ENCODE peak calls at places on chromosome 14, in seven cellular contexts. Z is H1, V is IMR-90, N is K562, R is A549, E is GM12878, I is HepG2. L is an unnamed sample.

GRCh38 chr14:105315211-105315721 is 718 bp downstream of the PACS2 start:
- DNase-seq in Z (peak; percentile 73), V (no peak), N (no peak), R (peak; percentile 35), E (no peak), I (peak; percentile 41), L (peak; percentile 27)

GRCh38 chr14:89303452-89304435 is 113.3 kb downstream of the FOXN3 start:
- DNase-seq in Z (no peak), V (peak; percentile 95), N (no peak), R (no peak), E (peak; percentile 76), I (peak; percentile 12), L (no peak)

GRCh38 chr14:104306450-104307040 is 168.2 kb downstream of the KIF26A start:
- DNase-seq in Z (no peak), V (no peak), N (no peak), R (no peak), E (no peak), I (no peak), L (no peak)

GRCh38 chr14:74141703-74142102 is 56.9 kb downstream of the LIN52 start:
- DNase-seq in Z (no peak), V (no peak), N (no peak), R (no peak), E (no peak), I (peak; percentile 57), L (no peak)

GRCh38 chr14:92589213-92589852 is 75.8 kb downstream of the RIN3 start:
- DNase-seq in Z (no peak), V (peak; percentile 52), N (no peak), R (peak; percentile 42), E (no peak), I (peak; percentile 34), L (no peak)

GRCh38 chr14:43894534-43894933 is 612.5 kb downstream of the FSCB start:
- DNase-seq in Z (no peak), V (peak; percentile 0), N (peak; percentile 18), R (peak; percentile 17), E (no peak), I (no peak), L (peak; percentile 7)

GRCh38 chr14:63857467-63858030 is 4.7 kb downstream of the SYNE2 start:
- DNase-seq in Z (no peak), V (no peak), N (no peak), R (no peak), E (no peak), I (no peak), L (no peak)

GRCh38 chr14:103366741-103367140 is 18.5 kb upstream of the MARK3 start:
- DNase-seq in Z (no peak), V (no peak), N (no peak), R (no peak), E (no peak), I (no peak), L (no peak)

GRCh38 chr14:101405171-101405883 is 156.0 kb upstream of the DIO3 start:
- DNase-seq in Z (no peak), V (peak; percentile 69), N (no peak), R (peak; percentile 29), E (no peak), I (no peak), L (no peak)

GRCh38 chr14:54333511-54333910 is 63.3 kb upstream of the CDKN3 start:
- DNase-seq in Z (no peak), V (no peak), N (no peak), R (no peak), E (no peak), I (no peak), L (no peak)

GRCh38 chr14:89429206-89430091 is 12.4 kb upstream of the FOXN3 start:
- DNase-seq in Z (no peak), V (peak; percentile 19), N (no peak), R (no peak), E (no peak), I (no peak), L (no peak)

GRCh38 chr14:90522585-90523191 is 125.9 kb downstream of the CALM1 start:
- DNase-seq in Z (no peak), V (no peak), N (no peak), R (no peak), E (no peak), I (no peak), L (no peak)

GRCh38 chr14:100443643-100444042 is 120.5 kb downstream of the SLC25A47 start:
- DNase-seq in Z (no peak), V (peak; percentile 41), N (no peak), R (no peak), E (no peak), I (no peak), L (no peak)

GRCh38 chr14:53310412-53310811 is 157.3 kb upstream of the DDHD1 start:
- DNase-seq in Z (no peak), V (no peak), N (no peak), R (no peak), E (no peak), I (no peak), L (no peak)

GRCh38 chr14:100568164-100568997 is 18.8 kb downstream of the BEGAIN start:
- DNase-seq in Z (peak; percentile 68), V (no peak), N (peak; percentile 17), R (no peak), E (no peak), I (no peak), L (no peak)

GRCh38 chr14:63800651-63801385 is 52.0 kb upstream of the SYNE2 start:
- DNase-seq in Z (no peak), V (no peak), N (no peak), R (no peak), E (no peak), I (no peak), L (no peak)

GRCh38 chr14:31387091-31387490 is 33.3 kb downstream of the HEATR5A start:
- DNase-seq in Z (no peak), V (no peak), N (no peak), R (no peak), E (no peak), I (no peak), L (no peak)

GRCh38 chr14:31382221-31382620 is 38.1 kb downstream of the HEATR5A start:
- DNase-seq in Z (no peak), V (no peak), N (no peak), R (no peak), E (no peak), I (no peak), L (no peak)

GRCh38 chr14:31389947-31390346 is 30.4 kb downstream of the HEATR5A start:
- DNase-seq in Z (no peak), V (no peak), N (no peak), R (no peak), E (no peak), I (no peak), L (no peak)

GRCh38 chr14:31388687-31389413 is 31.5 kb downstream of the HEATR5A start:
- DNase-seq in Z (no peak), V (peak; percentile 41), N (no peak), R (no peak), E (no peak), I (no peak), L (no peak)

DNA sequence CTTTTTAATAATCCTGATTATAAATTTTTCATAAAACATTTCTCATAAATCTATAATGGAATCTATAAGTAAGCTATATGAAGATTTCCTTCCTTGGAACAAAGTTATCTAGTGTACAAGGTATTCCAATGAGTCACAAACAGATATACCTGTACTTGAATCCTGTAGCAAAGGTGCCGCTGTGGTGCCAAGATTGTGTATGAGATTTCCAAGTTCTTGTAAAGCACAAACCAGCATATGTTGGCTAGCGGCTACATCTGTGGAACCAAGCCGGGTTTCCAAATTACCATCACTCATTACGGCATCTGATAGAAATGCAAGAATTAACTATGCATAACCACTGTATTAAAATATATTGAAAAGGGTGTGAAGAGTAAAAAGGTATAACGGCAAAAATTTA is 34.1 kb downstream of the HEATR5A start:
- DNase-seq in Z (no peak), V (no peak), N (no peak), R (no peak), E (no peak), I (no peak), L (no peak)
- H3K4me3 ChIP-seq in Z (no peak overlapping the region), V (no peak overlapping the region), N (no peak overlapping the region), R (no peak overlapping the region), E (no peak overlapping the region), I (no peak overlapping the region), L (no peak overlapping the region)

DNA sequence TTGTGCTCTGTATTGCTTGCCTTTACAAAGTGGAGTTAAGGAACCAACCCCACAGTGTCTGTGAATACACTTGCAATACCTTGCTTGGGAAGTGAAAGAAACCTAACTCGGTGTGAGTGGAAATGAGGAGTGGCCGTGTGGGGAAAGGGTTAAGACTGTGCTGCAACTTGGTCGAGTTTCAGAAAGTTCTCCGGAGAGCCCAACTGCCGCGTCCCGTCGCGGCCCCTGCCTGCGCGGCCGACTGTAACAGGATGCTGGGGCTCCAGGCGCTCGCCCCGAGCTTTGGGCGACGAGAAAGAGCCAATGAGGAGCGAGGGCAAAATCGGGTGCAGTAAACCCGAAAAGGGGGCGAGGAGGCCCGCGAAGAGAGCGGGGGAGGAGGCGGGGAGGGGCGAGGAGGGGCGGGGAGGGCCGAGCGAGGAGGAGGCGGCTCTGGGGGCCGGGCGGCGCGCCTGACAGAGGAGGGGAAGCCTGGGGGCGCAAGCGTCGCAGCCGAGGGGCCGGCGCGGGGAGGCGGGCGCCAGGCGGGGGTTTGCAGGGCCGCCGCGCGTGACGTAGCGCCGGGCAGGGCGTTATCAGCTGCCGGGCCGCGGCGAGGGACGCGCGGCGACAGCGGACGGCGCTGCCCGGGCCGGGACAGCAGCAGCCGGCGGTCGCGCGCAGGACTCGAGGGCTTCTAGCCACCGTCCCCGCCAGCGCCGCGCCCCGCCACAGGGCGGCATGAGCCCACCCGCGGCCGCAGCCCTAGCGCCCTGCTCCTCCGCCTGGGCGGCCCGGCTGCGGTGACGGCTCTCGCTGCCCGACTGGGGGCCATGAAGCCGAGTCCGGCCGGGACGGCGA is at the start of gene DACT1:
- DNase-seq in Z (peak; percentile 78), V (peak; percentile 79), N (peak; percentile 64), R (peak; percentile 35), E (no peak), I (no peak), L (no peak)
- TF ChIP-seq CEBPB in Z (no peak), V (no peak), N (no peak), R (no peak), E (no peak), I (no peak), L (no peak)

GRCh38 chr14:67221982-67222328 is 19.3 kb upstream of the PALS1 start:
- DNase-seq in Z (no peak), V (no peak), N (no peak), R (no peak), E (no peak), I (no peak), L (no peak)
- H3K4me2 ChIP-seq in Z (no peak overlapping the region), V (peak overlapping the region; percentile 82), N (no peak overlapping the region), R (peak overlapping the region; percentile 22), E (no peak overlapping the region), I (no peak overlapping the region), L (peak overlapping the region; percentile 53)

GRCh38 chr14:76135722-76136121 is 16.0 kb upstream of the GPATCH2L start:
- DNase-seq in Z (no peak), V (no peak), N (no peak), R (no peak), E (no peak), I (no peak), L (no peak)

GRCh38 chr14:76138119-76138757 is 13.5 kb upstream of the GPATCH2L start:
- DNase-seq in Z (no peak), V (no peak), N (peak; percentile 15), R (no peak), E (no peak), I (no peak), L (no peak)

GRCh38 chr14:76136476-76137160 is 15.1 kb upstream of the GPATCH2L start:
- DNase-seq in Z (no peak), V (no peak), N (peak; percentile 47), R (no peak), E (no peak), I (no peak), L (no peak)

GRCh38 chr14:76143642-76144041 is 8.1 kb upstream of the GPATCH2L start:
- DNase-seq in Z (no peak), V (no peak), N (no peak), R (no peak), E (no peak), I (no peak), L (no peak)

GRCh38 chr14:76138758-76139723 is 12.7 kb upstream of the GPATCH2L start:
- DNase-seq in Z (peak; percentile 74), V (no peak), N (peak; percentile 58), R (no peak), E (no peak), I (no peak), L (no peak)
- H3K4me3 ChIP-seq in Z (peak overlapping the region; percentile 82), V (no peak overlapping the region), N (peak overlapping the region; percentile 33), R (no peak overlapping the region), E (no peak overlapping the region), I (no peak overlapping the region), L (no peak overlapping the region)

L was measured in HCT116.